ENCODE peak calls at places on chromosomes 13 and 19, in six cellular contexts. One of them, this sample, is unnamed.

GRCh38 chr13:71624641-71625040 is 242.4 kb downstream of the DACH1 start:
- DNase-seq in tibial nerve: no peak
- DNase-seq in K562: no peak
- DNase-seq in IMR-90: no peak
- DNase-seq in HCT116: no peak
- DNase-seq in transverse colon: no peak
- DNase-seq in this sample: no peak

GRCh38 chr19:50658438-50659317 is 9.4 kb downstream of the C19orf81 start:
- DNase-seq in tibial nerve: no peak
- DNase-seq in IMR-90: peak
- DNase-seq in transverse colon: peak
- DNase-seq in HCT116: peak
- DNase-seq in K562: peak
- DNase-seq in this sample: peak

GRCh38 chr19:13214036-13214730 is 64.0 kb downstream of the IER2 start:
- DNase-seq in tibial nerve: no peak
- DNase-seq in HCT116: no peak
- DNase-seq in IMR-90: no peak
- DNase-seq in K562: no peak
- DNase-seq in transverse colon: no peak
- DNase-seq in this sample: no peak

GRCh38 chr13:113322043-113322461 is 25.0 kb downstream of the LAMP1 start:
- DNase-seq in tibial nerve: no peak
- DNase-seq in K562: no peak
- DNase-seq in IMR-90: no peak
- DNase-seq in transverse colon: no peak
- DNase-seq in HCT116: no peak
- DNase-seq in this sample: no peak

GRCh38 chr13:21282065-21282464 is 105.6 kb downstream of the MRPL57 start:
- DNase-seq in tibial nerve: no peak
- DNase-seq in IMR-90: no peak
- DNase-seq in transverse colon: no peak
- DNase-seq in HCT116: no peak
- DNase-seq in K562: no peak
- DNase-seq in this sample: no peak

GRCh38 chr19:10393137-10393536 is 10.2 kb downstream of the CDC37 start:
- DNase-seq in IMR-90: no peak
- DNase-seq in tibial nerve: no peak
- DNase-seq in K562: peak
- DNase-seq in HCT116: no peak
- DNase-seq in transverse colon: no peak
- DNase-seq in this sample: no peak

GRCh38 chr13:88384542-88384941 is 713.4 kb downstream of the SLITRK5 start:
- DNase-seq in HCT116: no peak
- DNase-seq in transverse colon: no peak
- DNase-seq in IMR-90: no peak
- DNase-seq in K562: no peak
- DNase-seq in tibial nerve: no peak
- DNase-seq in this sample: no peak

GRCh38 chr13:88042489-88042888 is 371.3 kb downstream of the SLITRK5 start:
- DNase-seq in HCT116: no peak
- DNase-seq in IMR-90: no peak
- DNase-seq in K562: no peak
- DNase-seq in tibial nerve: no peak
- DNase-seq in transverse colon: no peak
- DNase-seq in this sample: no peak

GRCh38 chr13:107906131-107906530 is 309.2 kb downstream of the LIG4 start:
- DNase-seq in IMR-90: no peak
- DNase-seq in transverse colon: no peak
- DNase-seq in HCT116: no peak
- DNase-seq in tibial nerve: no peak
- DNase-seq in K562: no peak
- DNase-seq in this sample: no peak

GRCh38 chr13:89695343-89696257 is 1651.9 kb upstream of the MIR17HG start:
- DNase-seq in transverse colon: peak
- DNase-seq in K562: no peak
- DNase-seq in HCT116: peak
- DNase-seq in IMR-90: peak
- DNase-seq in tibial nerve: no peak
- DNase-seq in this sample: no peak

GRCh38 chr19:28914173-28914572 is 298.8 kb downstream of the UQCRFS1 start:
- DNase-seq in transverse colon: no peak
- DNase-seq in K562: no peak
- DNase-seq in IMR-90: no peak
- DNase-seq in HCT116: no peak
- DNase-seq in tibial nerve: no peak
- DNase-seq in this sample: no peak

GRCh38 chr19:32570081-32570785 is 10.8 kb upstream of the PDCD5 start:
- DNase-seq in tibial nerve: no peak
- DNase-seq in IMR-90: peak
- DNase-seq in K562: peak
- DNase-seq in transverse colon: peak
- DNase-seq in HCT116: peak
- DNase-seq in this sample: peak

GRCh38 chr13:105365831-105366230 is 1169.6 kb downstream of the EFNB2 start:
- DNase-seq in HCT116: no peak
- DNase-seq in IMR-90: no peak
- DNase-seq in tibial nerve: no peak
- DNase-seq in transverse colon: no peak
- DNase-seq in K562: no peak
- DNase-seq in this sample: no peak

GRCh38 chr19:4641132-4641531 is 1.8 kb downstream of the TNFAIP8L1 start:
- DNase-seq in K562: no peak
- DNase-seq in IMR-90: no peak
- DNase-seq in HCT116: no peak
- DNase-seq in tibial nerve: no peak
- DNase-seq in transverse colon: no peak
- DNase-seq in this sample: no peak

GRCh38 chr19:29887498-29887897 is 54.5 kb upstream of the URI1 start:
- DNase-seq in tibial nerve: no peak
- DNase-seq in IMR-90: peak
- DNase-seq in HCT116: no peak
- DNase-seq in K562: peak
- DNase-seq in transverse colon: no peak
- DNase-seq in this sample: peak

GRCh38 chr13:73462241-73462640 is 403.4 kb downstream of the KLF5 start:
- DNase-seq in transverse colon: no peak
- DNase-seq in IMR-90: peak
- DNase-seq in tibial nerve: no peak
- DNase-seq in K562: no peak
- DNase-seq in HCT116: no peak
- DNase-seq in this sample: no peak

GRCh38 chr13:37229931-37230330 is 124.5 kb upstream of the CSNK1A1L start:
- DNase-seq in transverse colon: no peak
- DNase-seq in HCT116: no peak
- DNase-seq in tibial nerve: no peak
- DNase-seq in IMR-90: no peak
- DNase-seq in K562: no peak
- DNase-seq in this sample: no peak

GRCh38 chr13:51832471-51833152 is 12.4 kb downstream of the TMEM272 start:
- DNase-seq in transverse colon: peak
- DNase-seq in IMR-90: peak
- DNase-seq in HCT116: no peak
- DNase-seq in K562: no peak
- DNase-seq in tibial nerve: no peak
- DNase-seq in this sample: no peak

GRCh38 chr19:53552001-53552721 is 14.2 kb downstream of the ZNF331 start:
- DNase-seq in IMR-90: no peak
- DNase-seq in HCT116: no peak
- DNase-seq in K562: no peak
- DNase-seq in tibial nerve: no peak
- DNase-seq in transverse colon: no peak
- DNase-seq in this sample: no peak

GRCh38 chr19:11256189-11256588 is 6.1 kb downstream of the DOCK6 start:
- DNase-seq in transverse colon: no peak
- DNase-seq in K562: no peak
- DNase-seq in HCT116: no peak
- DNase-seq in tibial nerve: no peak
- DNase-seq in IMR-90: peak
- DNase-seq in this sample: peak

GRCh38 chr13:97235549-97236206 is 13.5 kb downstream of the MBNL2 start:
- DNase-seq in transverse colon: peak
- DNase-seq in IMR-90: no peak
- DNase-seq in tibial nerve: no peak
- DNase-seq in K562: no peak
- DNase-seq in HCT116: no peak
- DNase-seq in this sample: no peak

GRCh38 chr19:10270616-10271394 is at the start of gene ICAM1:
- DNase-seq in K562: peak
- DNase-seq in tibial nerve: peak
- DNase-seq in IMR-90: peak
- DNase-seq in transverse colon: peak
- DNase-seq in HCT116: no peak
- DNase-seq in this sample: peak

GRCh38 chr13:47945738-47946137 is 55.3 kb downstream of the SUCLA2 start:
- DNase-seq in IMR-90: peak
- DNase-seq in transverse colon: no peak
- DNase-seq in tibial nerve: no peak
- DNase-seq in K562: no peak
- DNase-seq in HCT116: no peak
- DNase-seq in this sample: no peak

GRCh38 chr19:7928334-7928706 is 2.4 kb upstream of the CTXN1 start:
- DNase-seq in tibial nerve: no peak
- DNase-seq in IMR-90: no peak
- DNase-seq in transverse colon: no peak
- DNase-seq in HCT116: no peak
- DNase-seq in K562: no peak
- DNase-seq in this sample: peak

GRCh38 chr13:78376033-78376432 is 227.3 kb downstream of the POU4F1 start:
- DNase-seq in K562: no peak
- DNase-seq in tibial nerve: no peak
- DNase-seq in transverse colon: no peak
- DNase-seq in IMR-90: no peak
- DNase-seq in HCT116: no peak
- DNase-seq in this sample: no peak

GRCh38 chr13:109737606-109738005 is 48.8 kb downstream of the IRS2 start:
- DNase-seq in HCT116: no peak
- DNase-seq in K562: no peak
- DNase-seq in transverse colon: no peak
- DNase-seq in tibial nerve: no peak
- DNase-seq in IMR-90: peak
- DNase-seq in this sample: no peak

GRCh38 chr13:51643882-51644281 is 59.6 kb downstream of the WDFY2 start:
- DNase-seq in tibial nerve: no peak
- DNase-seq in IMR-90: peak
- DNase-seq in transverse colon: no peak
- DNase-seq in K562: no peak
- DNase-seq in HCT116: peak
- DNase-seq in this sample: no peak

GRCh38 chr13:60396008-60396782 is 825 bp upstream of the TDRD3 start:
- DNase-seq in K562: peak
- DNase-seq in HCT116: peak
- DNase-seq in transverse colon: peak
- DNase-seq in tibial nerve: peak
- DNase-seq in IMR-90: peak
- DNase-seq in this sample: peak

GRCh38 chr13:60396783-60397692 is at the start of gene TDRD3:
- DNase-seq in K562: peak
- DNase-seq in HCT116: peak
- DNase-seq in tibial nerve: peak
- DNase-seq in transverse colon: peak
- DNase-seq in IMR-90: peak
- DNase-seq in this sample: peak

GRCh38 chr13:60398438-60398891 is 1.4 kb downstream of the TDRD3 start:
- DNase-seq in K562: no peak
- DNase-seq in IMR-90: no peak
- DNase-seq in tibial nerve: no peak
- DNase-seq in HCT116: no peak
- DNase-seq in transverse colon: no peak
- DNase-seq in this sample: no peak

GRCh38 chr13:60398949-60399589 is 2.0 kb downstream of the TDRD3 start:
- DNase-seq in tibial nerve: no peak
- DNase-seq in IMR-90: peak
- DNase-seq in HCT116: no peak
- DNase-seq in K562: peak
- DNase-seq in transverse colon: peak
- DNase-seq in this sample: no peak

GRCh38 chr13:60397693-60398437 is 845 bp downstream of the TDRD3 start:
- DNase-seq in tibial nerve: peak
- DNase-seq in K562: no peak
- DNase-seq in transverse colon: peak
- DNase-seq in HCT116: no peak
- DNase-seq in IMR-90: peak
- DNase-seq in this sample: peak
- TF ChIP-seq POLR2A in tibial nerve: no peak
- TF ChIP-seq POLR2A in K562: no peak
- TF ChIP-seq POLR2A in transverse colon: peak
- TF ChIP-seq POLR2A in HCT116: no peak
- TF ChIP-seq POLR2A in IMR-90: peak
- TF ChIP-seq POLR2A in this sample: no peak

GRCh38 chr19:47095707-47096704 is 17.6 kb downstream of the ZC3H4 start:
- DNase-seq in K562: no peak
- DNase-seq in transverse colon: peak
- DNase-seq in HCT116: peak
- DNase-seq in IMR-90: no peak
- DNase-seq in tibial nerve: no peak
- DNase-seq in this sample: peak
- TF ChIP-seq POLR2A in K562: no peak
- TF ChIP-seq POLR2A in transverse colon: peak
- TF ChIP-seq POLR2A in HCT116: no peak
- TF ChIP-seq POLR2A in IMR-90: no peak
- TF ChIP-seq POLR2A in tibial nerve: no peak
- TF ChIP-seq POLR2A in this sample: no peak

GRCh38 chr19:57769345-57770131 is at the start of gene ZNF586:
- DNase-seq in HCT116: peak
- DNase-seq in IMR-90: peak
- DNase-seq in transverse colon: peak
- DNase-seq in K562: peak
- DNase-seq in tibial nerve: peak
- DNase-seq in this sample: peak
- TF ChIP-seq POLR2A in HCT116: no peak
- TF ChIP-seq POLR2A in IMR-90: peak
- TF ChIP-seq POLR2A in transverse colon: peak
- TF ChIP-seq POLR2A in K562: peak
- TF ChIP-seq POLR2A in tibial nerve: no peak
- TF ChIP-seq POLR2A in this sample: no peak

GRCh38 chr19:1238373-1239303 is 833 bp upstream of the CBARP start:
- DNase-seq in tibial nerve: no peak
- DNase-seq in HCT116: no peak
- DNase-seq in IMR-90: no peak
- DNase-seq in K562: no peak
- DNase-seq in transverse colon: no peak
- DNase-seq in this sample: no peak

GRCh38 chr19:1240925-1241324 is 626 bp upstream of the ATP5F1D start:
- DNase-seq in K562: no peak
- DNase-seq in HCT116: no peak
- DNase-seq in transverse colon: no peak
- DNase-seq in tibial nerve: no peak
- DNase-seq in IMR-90: no peak
- DNase-seq in this sample: peak

GRCh38 chr19:1241417-1242095 is at the start of gene ATP5F1D:
- DNase-seq in HCT116: no peak
- DNase-seq in K562: peak
- DNase-seq in transverse colon: peak
- DNase-seq in tibial nerve: peak
- DNase-seq in IMR-90: peak
- DNase-seq in this sample: peak

GRCh38 chr19:1239420-1239795 is 1.6 kb upstream of the CBARP start:
- DNase-seq in K562: no peak
- DNase-seq in tibial nerve: no peak
- DNase-seq in transverse colon: no peak
- DNase-seq in HCT116: no peak
- DNase-seq in IMR-90: no peak
- DNase-seq in this sample: no peak

GRCh38 chr19:1239796-1240737 is 1.5 kb upstream of the ATP5F1D start:
- DNase-seq in HCT116: peak
- DNase-seq in tibial nerve: peak
- DNase-seq in IMR-90: peak
- DNase-seq in K562: peak
- DNase-seq in transverse colon: peak
- DNase-seq in this sample: peak
- TF ChIP-seq POLR2A in HCT116: peak
- TF ChIP-seq POLR2A in tibial nerve: no peak
- TF ChIP-seq POLR2A in IMR-90: peak
- TF ChIP-seq POLR2A in K562: peak
- TF ChIP-seq POLR2A in transverse colon: no peak
- TF ChIP-seq POLR2A in this sample: no peak